ENCODE peak calls at places on chromosome 16, in five cellular contexts. One of them, this sample, is unnamed.

GRCh38 chr16:46974352-46974751 is 878 bp upstream of the DNAJA2 start:
- DNase-seq in K562: peak
- DNase-seq in cardiac muscle cell: peak
- DNase-seq in cardiac fibroblast: no peak
- DNase-seq in esophagus squamous epithelium: no peak
- DNase-seq in this sample: no peak

GRCh38 chr16:23836404-23837291 is 865 bp downstream of the PRKCB start:
- DNase-seq in cardiac fibroblast: no peak
- DNase-seq in esophagus squamous epithelium: no peak
- DNase-seq in K562: peak
- DNase-seq in cardiac muscle cell: no peak
- DNase-seq in this sample: peak

GRCh38 chr16:4556580-4556979 is 440 bp downstream of the C16orf96 start:
- DNase-seq in cardiac muscle cell: no peak
- DNase-seq in cardiac fibroblast: no peak
- DNase-seq in K562: no peak
- DNase-seq in esophagus squamous epithelium: no peak
- DNase-seq in this sample: no peak

GRCh38 chr16:64172652-64173051 is 949.2 kb downstream of the CDH11 start:
- DNase-seq in K562: no peak
- DNase-seq in cardiac fibroblast: no peak
- DNase-seq in cardiac muscle cell: no peak
- DNase-seq in esophagus squamous epithelium: no peak
- DNase-seq in this sample: no peak

GRCh38 chr16:23072084-23072599 is 77.1 kb downstream of the USP31 start:
- DNase-seq in esophagus squamous epithelium: no peak
- DNase-seq in cardiac fibroblast: peak
- DNase-seq in cardiac muscle cell: peak
- DNase-seq in K562: no peak
- DNase-seq in this sample: no peak

GRCh38 chr16:85675528-85675927 is 13.2 kb downstream of the GINS2 start:
- DNase-seq in esophagus squamous epithelium: no peak
- DNase-seq in cardiac muscle cell: peak
- DNase-seq in K562: peak
- DNase-seq in cardiac fibroblast: peak
- DNase-seq in this sample: no peak

GRCh38 chr16:6207124-6207523 is 1109.5 kb upstream of the EEF2KMT start:
- DNase-seq in esophagus squamous epithelium: no peak
- DNase-seq in K562: no peak
- DNase-seq in cardiac muscle cell: no peak
- DNase-seq in cardiac fibroblast: no peak
- DNase-seq in this sample: no peak

GRCh38 chr16:35733971-35734702 is 2274.7 kb downstream of the TP53TG3F start:
- DNase-seq in esophagus squamous epithelium: no peak
- DNase-seq in K562: no peak
- DNase-seq in cardiac fibroblast: no peak
- DNase-seq in cardiac muscle cell: no peak
- DNase-seq in this sample: no peak

GRCh38 chr16:53937068-53937614 is 233.2 kb downstream of the FTO start:
- DNase-seq in esophagus squamous epithelium: no peak
- DNase-seq in cardiac muscle cell: no peak
- DNase-seq in cardiac fibroblast: no peak
- DNase-seq in K562: no peak
- DNase-seq in this sample: no peak

GRCh38 chr16:72977127-72977526 is 70.8 kb downstream of the ZFHX3 start:
- DNase-seq in cardiac fibroblast: no peak
- DNase-seq in cardiac muscle cell: no peak
- DNase-seq in esophagus squamous epithelium: no peak
- DNase-seq in K562: no peak
- DNase-seq in this sample: no peak

GRCh38 chr16:87740441-87740840 is 25.3 kb downstream of the KLHDC4 start:
- DNase-seq in esophagus squamous epithelium: no peak
- DNase-seq in K562: no peak
- DNase-seq in cardiac muscle cell: peak
- DNase-seq in cardiac fibroblast: no peak
- DNase-seq in this sample: no peak

GRCh38 chr16:77277571-77277970 is 78.4 kb downstream of the SYCE1L start:
- DNase-seq in cardiac muscle cell: no peak
- DNase-seq in cardiac fibroblast: no peak
- DNase-seq in esophagus squamous epithelium: no peak
- DNase-seq in K562: no peak
- DNase-seq in this sample: no peak

GRCh38 chr16:87274808-87275207 is 42.4 kb downstream of the C16orf95 start:
- DNase-seq in esophagus squamous epithelium: no peak
- DNase-seq in K562: no peak
- DNase-seq in cardiac fibroblast: no peak
- DNase-seq in cardiac muscle cell: peak
- DNase-seq in this sample: no peak

GRCh38 chr16:68247400-68247799 is 2.2 kb downstream of the PLA2G15 start:
- DNase-seq in cardiac muscle cell: no peak
- DNase-seq in cardiac fibroblast: no peak
- DNase-seq in K562: no peak
- DNase-seq in esophagus squamous epithelium: no peak
- DNase-seq in this sample: no peak

GRCh38 chr16:4512473-4512872 is 26.1 kb downstream of the CDIP1 start:
- DNase-seq in cardiac fibroblast: no peak
- DNase-seq in esophagus squamous epithelium: no peak
- DNase-seq in K562: no peak
- DNase-seq in cardiac muscle cell: no peak
- DNase-seq in this sample: no peak

GRCh38 chr16:10490141-10490540 is 90.3 kb downstream of the EMP2 start:
- DNase-seq in cardiac fibroblast: no peak
- DNase-seq in esophagus squamous epithelium: no peak
- DNase-seq in K562: no peak
- DNase-seq in cardiac muscle cell: no peak
- DNase-seq in this sample: no peak

GRCh38 chr16:12089492-12090161 is 113.1 kb downstream of the SNX29 start:
- DNase-seq in esophagus squamous epithelium: no peak
- DNase-seq in cardiac fibroblast: peak
- DNase-seq in cardiac muscle cell: peak
- DNase-seq in K562: peak
- DNase-seq in this sample: peak

GRCh38 chr16:16075463-16076399 is 126.3 kb downstream of the ABCC1 start:
- DNase-seq in K562: no peak
- DNase-seq in cardiac muscle cell: peak
- DNase-seq in cardiac fibroblast: peak
- DNase-seq in esophagus squamous epithelium: no peak
- DNase-seq in this sample: no peak

GRCh38 chr16:27980076-27980775 is 83.3 kb downstream of the GSG1L start:
- DNase-seq in esophagus squamous epithelium: no peak
- DNase-seq in K562: no peak
- DNase-seq in cardiac muscle cell: no peak
- DNase-seq in cardiac fibroblast: no peak
- DNase-seq in this sample: no peak

GRCh38 chr16:71726491-71727319 is 2.2 kb upstream of the PHLPP2 start:
- DNase-seq in K562: no peak
- DNase-seq in cardiac fibroblast: peak
- DNase-seq in cardiac muscle cell: no peak
- DNase-seq in esophagus squamous epithelium: no peak
- DNase-seq in this sample: no peak

GRCh38 chr16:86848821-86849220 is 270.5 kb downstream of the FOXL1 start:
- DNase-seq in K562: no peak
- DNase-seq in cardiac fibroblast: no peak
- DNase-seq in cardiac muscle cell: no peak
- DNase-seq in esophagus squamous epithelium: no peak
- DNase-seq in this sample: no peak

GRCh38 chr16:23833504-23833903 is 2.3 kb upstream of the PRKCB start:
- DNase-seq in K562: no peak
- DNase-seq in cardiac fibroblast: no peak
- DNase-seq in esophagus squamous epithelium: no peak
- DNase-seq in cardiac muscle cell: no peak
- DNase-seq in this sample: no peak

GRCh38 chr16:24729967-24730815 is 740 bp downstream of the TNRC6A start:
- DNase-seq in cardiac fibroblast: peak
- DNase-seq in K562: peak
- DNase-seq in esophagus squamous epithelium: no peak
- DNase-seq in cardiac muscle cell: peak
- DNase-seq in this sample: peak

GRCh38 chr16:4701791-4702465 is 8.6 kb downstream of the NUDT16L1 start:
- DNase-seq in K562: no peak
- DNase-seq in cardiac fibroblast: no peak
- DNase-seq in cardiac muscle cell: no peak
- DNase-seq in esophagus squamous epithelium: no peak
- DNase-seq in this sample: no peak

GRCh38 chr16:9670058-9670457 is 512.2 kb downstream of the GRIN2A start:
- DNase-seq in esophagus squamous epithelium: no peak
- DNase-seq in K562: no peak
- DNase-seq in cardiac muscle cell: no peak
- DNase-seq in cardiac fibroblast: no peak
- DNase-seq in this sample: no peak

GRCh38 chr16:86563489-86564345 is 2.9 kb upstream of the FOXC2 start:
- DNase-seq in K562: peak
- DNase-seq in cardiac muscle cell: peak
- DNase-seq in esophagus squamous epithelium: peak
- DNase-seq in cardiac fibroblast: peak
- DNase-seq in this sample: peak

GRCh38 chr16:48155926-48156789 is at the start of gene ABCC12:
- DNase-seq in esophagus squamous epithelium: no peak
- DNase-seq in K562: no peak
- DNase-seq in cardiac fibroblast: no peak
- DNase-seq in cardiac muscle cell: no peak
- DNase-seq in this sample: no peak

GRCh38 chr16:85003723-85004586 is 7.4 kb downstream of the ZDHHC7 start:
- DNase-seq in esophagus squamous epithelium: no peak
- DNase-seq in K562: peak
- DNase-seq in cardiac muscle cell: no peak
- DNase-seq in cardiac fibroblast: no peak
- DNase-seq in this sample: no peak

GRCh38 chr16:13866073-13866472 is 53.9 kb upstream of the ERCC4 start:
- DNase-seq in K562: peak
- DNase-seq in esophagus squamous epithelium: no peak
- DNase-seq in cardiac fibroblast: peak
- DNase-seq in cardiac muscle cell: peak
- DNase-seq in this sample: peak

GRCh38 chr16:86085795-86086194 is 186.8 kb downstream of the IRF8 start:
- DNase-seq in esophagus squamous epithelium: no peak
- DNase-seq in cardiac fibroblast: no peak
- DNase-seq in K562: no peak
- DNase-seq in cardiac muscle cell: no peak
- DNase-seq in this sample: no peak

GRCh38 chr16:58829096-58829495 is 95.0 kb upstream of the GOT2 start:
- DNase-seq in K562: no peak
- DNase-seq in cardiac muscle cell: no peak
- DNase-seq in cardiac fibroblast: no peak
- DNase-seq in esophagus squamous epithelium: no peak
- DNase-seq in this sample: no peak

GRCh38 chr16:22313876-22314470 is 16.8 kb downstream of the POLR3E start:
- DNase-seq in esophagus squamous epithelium: no peak
- DNase-seq in cardiac muscle cell: no peak
- DNase-seq in cardiac fibroblast: no peak
- DNase-seq in K562: no peak
- DNase-seq in this sample: no peak

GRCh38 chr16:50373780-50374179 is 5.0 kb upstream of the BRD7 start:
- DNase-seq in cardiac fibroblast: no peak
- DNase-seq in K562: no peak
- DNase-seq in cardiac muscle cell: no peak
- DNase-seq in esophagus squamous epithelium: no peak
- DNase-seq in this sample: no peak

GRCh38 chr16:50373345-50373701 is 4.5 kb upstream of the BRD7 start:
- DNase-seq in K562: no peak
- DNase-seq in cardiac fibroblast: no peak
- DNase-seq in cardiac muscle cell: no peak
- DNase-seq in esophagus squamous epithelium: no peak
- DNase-seq in this sample: no peak

GRCh38 chr16:50371936-50372595 is 3.3 kb upstream of the BRD7 start:
- DNase-seq in K562: peak
- DNase-seq in cardiac muscle cell: peak
- DNase-seq in esophagus squamous epithelium: no peak
- DNase-seq in cardiac fibroblast: peak
- DNase-seq in this sample: no peak

GRCh38 chr16:50371036-50371716 is 2.4 kb upstream of the BRD7 start:
- DNase-seq in cardiac fibroblast: no peak
- DNase-seq in cardiac muscle cell: no peak
- DNase-seq in K562: no peak
- DNase-seq in esophagus squamous epithelium: no peak
- DNase-seq in this sample: no peak

GRCh38 chr16:50372611-50373344 is 4.0 kb upstream of the BRD7 start:
- DNase-seq in esophagus squamous epithelium: no peak
- DNase-seq in cardiac fibroblast: peak
- DNase-seq in cardiac muscle cell: no peak
- DNase-seq in K562: no peak
- DNase-seq in this sample: no peak
- TF ChIP-seq CTCF in esophagus squamous epithelium: no peak
- TF ChIP-seq CTCF in cardiac fibroblast: no peak
- TF ChIP-seq CTCF in cardiac muscle cell: no peak
- TF ChIP-seq CTCF in K562: no peak
- TF ChIP-seq CTCF in this sample: no peak

GRCh38 chr16:56246051-56246817 is 54.9 kb downstream of the GNAO1 start:
- DNase-seq in cardiac muscle cell: no peak
- DNase-seq in K562: peak
- DNase-seq in esophagus squamous epithelium: no peak
- DNase-seq in cardiac fibroblast: no peak
- DNase-seq in this sample: no peak
- TF ChIP-seq CTCF in cardiac muscle cell: no peak
- TF ChIP-seq CTCF in K562: peak
- TF ChIP-seq CTCF in esophagus squamous epithelium: no peak
- TF ChIP-seq CTCF in cardiac fibroblast: no peak
- TF ChIP-seq CTCF in this sample: no peak

DNA sequence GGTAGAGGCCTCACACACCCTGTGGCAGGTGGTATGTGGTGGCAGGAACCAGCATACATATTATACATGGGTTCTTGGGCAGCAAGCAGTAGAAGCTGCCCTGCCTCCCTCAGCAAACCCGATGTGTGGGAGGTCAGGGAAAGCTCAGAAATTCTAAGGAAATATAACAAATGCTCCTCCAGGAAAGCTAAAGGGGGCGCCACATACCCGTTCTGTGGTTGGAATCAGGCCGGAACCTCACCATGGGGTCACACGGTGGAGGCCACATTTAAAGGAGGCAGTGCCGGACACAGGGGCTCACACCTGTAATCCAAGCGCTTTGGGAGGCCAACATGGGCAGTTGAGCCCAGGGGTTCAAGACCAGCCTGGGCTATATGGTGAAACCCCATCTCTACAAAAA is 12.4 kb upstream of the KATNB1 start:
- DNase-seq in cardiac fibroblast: peak
- DNase-seq in K562: peak
- DNase-seq in esophagus squamous epithelium: no peak
- DNase-seq in cardiac muscle cell: peak
- DNase-seq in this sample: peak
- TF ChIP-seq CTCF in cardiac fibroblast: peak
- TF ChIP-seq CTCF in K562: peak
- TF ChIP-seq CTCF in esophagus squamous epithelium: no peak
- TF ChIP-seq CTCF in cardiac muscle cell: peak
- TF ChIP-seq CTCF in this sample: peak

DNA sequence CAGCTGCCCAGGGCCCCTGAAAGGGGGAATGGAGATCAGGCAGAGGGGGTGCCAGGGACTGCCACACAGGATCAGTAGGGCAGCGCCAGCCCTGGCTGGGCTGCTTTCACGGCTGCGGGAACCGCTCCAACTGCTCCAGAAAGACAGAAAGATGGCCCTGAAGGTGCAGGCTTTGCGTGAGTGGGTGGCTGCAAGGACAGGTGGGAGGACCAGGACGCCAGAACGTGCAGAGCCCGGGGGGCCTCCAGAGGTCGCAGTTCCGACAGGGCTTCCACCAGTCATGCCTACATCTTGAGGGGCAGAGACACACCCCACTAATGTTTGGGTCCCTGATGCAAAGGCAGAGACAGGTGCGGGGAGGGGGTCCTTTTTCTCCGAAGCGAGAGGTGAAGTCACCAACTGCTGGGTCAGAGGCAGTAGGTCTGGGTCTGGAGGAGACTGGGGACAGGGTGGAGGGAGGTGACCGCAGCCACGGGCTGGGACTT is 790 bp upstream of the ATP6V0C start:
- DNase-seq in cardiac fibroblast: no peak
- DNase-seq in K562: peak
- DNase-seq in cardiac muscle cell: no peak
- DNase-seq in esophagus squamous epithelium: no peak
- DNase-seq in this sample: no peak
- TF ChIP-seq CTCF in cardiac fibroblast: no peak
- TF ChIP-seq CTCF in K562: no peak
- TF ChIP-seq CTCF in cardiac muscle cell: no peak
- TF ChIP-seq CTCF in esophagus squamous epithelium: no peak
- TF ChIP-seq CTCF in this sample: no peak